ENCODE peak calls at places on chromosome 20, in five cellular contexts. I, O, V, A and X are unnamed samples.

GRCh38 chr20:57531986-57532566 is 7.1 kb upstream of the CTCFL start:
- DNase-seq in I (no peak), O (no peak), V (no peak), A (no peak), X (no peak)

GRCh38 chr20:58467572-58468330 is 47.4 kb downstream of the APCDD1L start:
- DNase-seq in I (no peak), O (no peak), V (no peak), A (no peak), X (no peak)

GRCh38 chr20:24695529-24696225 is 226.2 kb downstream of the SYNDIG1 start:
- DNase-seq in I (no peak), O (no peak), V (peak; percentile 31), A (no peak), X (no peak)

GRCh38 chr20:20364747-20365558 is 3.0 kb upstream of the INSM1 start:
- DNase-seq in I (peak; percentile 66), O (no peak), V (no peak), A (no peak), X (no peak)

GRCh38 chr20:14729390-14729789 is 392.0 kb upstream of the FLRT3 start:
- DNase-seq in I (no peak), O (peak; percentile 35), V (no peak), A (no peak), X (no peak)

GRCh38 chr20:5509803-5510202 is 193.0 kb upstream of the PROKR2 start:
- DNase-seq in I (no peak), O (no peak), V (no peak), A (no peak), X (no peak)

GRCh38 chr20:11716945-11717248 is 200.8 kb upstream of the BTBD3 start:
- DNase-seq in I (no peak), O (no peak), V (no peak), A (no peak), X (no peak)

GRCh38 chr20:11544029-11544678 is 373.5 kb upstream of the BTBD3 start:
- DNase-seq in I (no peak), O (peak; percentile 84), V (no peak), A (peak; percentile 62), X (peak; percentile 74)

GRCh38 chr20:45095753-45096371 is 5.1 kb downstream of the KCNS1 start:
- DNase-seq in I (no peak), O (peak; percentile 61), V (no peak), A (peak; percentile 59), X (peak; percentile 52)

GRCh38 chr20:30503992-30504570 is 753.4 kb upstream of the DEFB115 start:
- DNase-seq in I (no peak), O (no peak), V (no peak), A (no peak), X (no peak)

GRCh38 chr20:57451759-57452661 is 60.8 kb downstream of the RBM38 start:
- DNase-seq in I (peak; percentile 84), O (no peak), V (no peak), A (no peak), X (no peak)

GRCh38 chr20:7893019-7893730 is 47.1 kb downstream of the HAO1 start:
- DNase-seq in I (no peak), O (no peak), V (no peak), A (no peak), X (no peak)

GRCh38 chr20:47024461-47024937 is 129.9 kb downstream of the EYA2 start:
- DNase-seq in I (no peak), O (no peak), V (no peak), A (no peak), X (no peak)

GRCh38 chr20:37007898-37008649 is 56.6 kb upstream of the SAMHD1 start:
- DNase-seq in I (no peak), O (peak; percentile 45), V (no peak), A (peak; percentile 4), X (peak; percentile 42)

GRCh38 chr20:21301940-21302644 is 1.0 kb upstream of the XRN2 start:
- DNase-seq in I (no peak), O (no peak), V (no peak), A (no peak), X (no peak)

GRCh38 chr20:36936341-36936740 is 15.2 kb downstream of the SAMHD1 start:
- DNase-seq in I (peak; percentile 39), O (no peak), V (no peak), A (no peak), X (no peak)

GRCh38 chr20:25084616-25085187 is 2.8 kb upstream of the VSX1 start:
- DNase-seq in I (peak; percentile 69), O (no peak), V (no peak), A (no peak), X (no peak)

GRCh38 chr20:44068311-44068710 is 118.7 kb downstream of the JPH2 start:
- DNase-seq in I (no peak), O (no peak), V (no peak), A (no peak), X (no peak)

GRCh38 chr20:1324598-1325172 is 4.3 kb downstream of the SDCBP2 start:
- DNase-seq in I (peak; percentile 69), O (peak; percentile 42), V (no peak), A (peak; percentile 15), X (peak; percentile 81)

GRCh38 chr20:1327241-1327653 is 1.7 kb downstream of the SDCBP2 start:
- DNase-seq in I (peak; percentile 76), O (no peak), V (no peak), A (peak; percentile 64), X (peak; percentile 32)

GRCh38 chr20:1326031-1326930 is 2.7 kb downstream of the SDCBP2 start:
- DNase-seq in I (peak; percentile 72), O (no peak), V (no peak), A (peak; percentile 0), X (peak; percentile 59)

GRCh38 chr20:1323830-1324597 is 4.9 kb downstream of the SDCBP2 start:
- DNase-seq in I (peak; percentile 64), O (no peak), V (no peak), A (no peak), X (peak; percentile 40)

GRCh38 chr20:1325173-1326030 is 3.5 kb downstream of the SDCBP2 start:
- DNase-seq in I (peak; percentile 99), O (peak; percentile 99), V (peak; percentile 99), A (peak; percentile 98), X (peak; percentile 97)
- TF ChIP-seq POLR2A in I (peak; percentile 62), O (peak; percentile 96), V (peak; percentile 79), A (peak; percentile 89), X (peak; percentile 86)

GRCh38 chr20:18066421-18067333 is 9.0 kb upstream of the OVOL2 start:
- DNase-seq in I (no peak), O (no peak), V (no peak), A (no peak), X (no peak)
- TF ChIP-seq CTCF in I (no peak), O (no peak), V (no peak), A (no peak), X (no peak)

GRCh38 chr20:63698739-63699465 is 2.5 kb downstream of the TNFRSF6B start:
- DNase-seq in I (peak; percentile 76), O (peak; percentile 83), V (peak; percentile 76), A (peak; percentile 59), X (peak; percentile 90)
- TF ChIP-seq POLR2A in I (no peak), O (no peak), V (no peak), A (no peak), X (peak; percentile 24)

DNA sequence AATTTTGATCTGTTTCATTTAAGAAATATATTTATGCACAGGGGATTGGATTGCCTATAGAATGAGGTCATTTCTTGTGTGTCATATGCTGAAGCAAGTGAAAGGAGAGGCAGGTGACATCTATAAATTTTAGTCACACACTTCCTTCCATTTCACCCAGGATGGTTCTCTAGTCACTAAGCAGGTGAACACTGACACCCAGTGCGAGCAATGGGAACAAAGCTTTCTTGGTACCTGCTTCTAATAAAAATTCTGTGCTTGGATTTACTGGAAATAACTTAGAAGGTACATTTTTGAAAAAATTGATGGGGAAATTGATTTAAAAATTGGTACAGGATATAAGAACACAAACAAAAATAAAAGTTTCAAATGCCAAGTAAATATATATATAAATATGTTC is 66.9 kb upstream of the MC3R start:
- DNase-seq in I (no peak), O (no peak), V (no peak), A (no peak), X (no peak)
- TF ChIP-seq CTCF in I (no peak), O (no peak), V (no peak), A (peak; percentile 27), X (no peak)

DNA sequence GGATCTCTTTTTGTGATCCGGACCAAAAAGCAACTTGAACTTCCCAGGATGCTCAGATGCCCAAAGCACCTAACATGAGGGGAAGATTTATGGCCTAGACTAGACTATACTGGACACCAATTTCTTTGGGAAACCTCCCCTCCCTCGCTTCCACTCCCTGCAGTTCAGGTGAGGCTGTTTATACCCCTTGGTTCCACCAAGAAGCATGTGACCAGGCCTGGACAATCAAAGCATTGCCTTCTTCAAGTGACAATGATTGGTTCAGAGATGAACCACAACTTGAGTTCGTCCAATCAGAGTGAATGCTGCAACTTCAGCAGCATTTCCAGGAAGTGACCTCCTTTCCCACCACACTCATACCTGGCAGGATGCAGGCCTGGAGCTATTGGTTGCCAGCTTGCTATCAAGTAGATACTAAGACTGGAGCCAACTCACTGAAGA is 45.6 kb upstream of the SLC9A8 start:
- DNase-seq in I (no peak), O (peak; percentile 61), V (no peak), A (no peak), X (no peak)
- TF ChIP-seq POLR2A in I (no peak), O (no peak), V (no peak), A (no peak), X (no peak)

GRCh38 chr20:63483834-63484233 is 11.4 kb upstream of the KCNQ2 start:
- DNase-seq in I (no peak), O (no peak), V (no peak), A (no peak), X (no peak)
- TF ChIP-seq CTCF in I (no peak), O (no peak), V (no peak), A (no peak), X (no peak)

GRCh38 chr20:34355427-34355826 is 7.6 kb upstream of the ITCH start:
- DNase-seq in I (no peak), O (no peak), V (no peak), A (no peak), X (no peak)

GRCh38 chr20:34344256-34344637 is 18.8 kb upstream of the ITCH start:
- DNase-seq in I (no peak), O (no peak), V (no peak), A (no peak), X (no peak)

GRCh38 chr20:34345426-34345757 is 17.7 kb upstream of the ITCH start:
- DNase-seq in I (no peak), O (no peak), V (no peak), A (no peak), X (no peak)

GRCh38 chr20:34350095-34350494 is 13.0 kb upstream of the ITCH start:
- DNase-seq in I (no peak), O (no peak), V (no peak), A (no peak), X (no peak)
- TF ChIP-seq POLR2A in I (no peak), O (no peak), V (no peak), A (no peak), X (no peak)

GRCh38 chr20:2673453-2673852 is 9.4 kb upstream of the IDH3B start:
- DNase-seq in I (no peak), O (no peak), V (no peak), A (no peak), X (no peak)

GRCh38 chr20:2672446-2672845 is 8.4 kb upstream of the IDH3B start:
- DNase-seq in I (no peak), O (no peak), V (no peak), A (no peak), X (no peak)

GRCh38 chr20:2671977-2672376 is 8.0 kb upstream of the IDH3B start:
- DNase-seq in I (peak; percentile 9), O (peak; percentile 32), V (no peak), A (no peak), X (no peak)
- TF ChIP-seq CTCF in I (no peak), O (peak; percentile 16), V (no peak), A (no peak), X (peak; percentile 17)